ENCODE peak calls at places on chromosome 19, in ten cellular contexts. O is dermis microvascular lymphatic vessel endothelial cell; P is stimulated activated CD4-positive, alpha-beta T cell treated with anti-CD3 and anti-CD28 coated beads, Interleukin-2, amount 100 ng/mL, for 4 hours; I is AG04450; U is prostate gland; G is progenitor cell of endocrine pancreas; A is esophagus muscularis mucosa; B is stimulated activated CD8-positive, alpha-beta memory T cell treated with anti-CD3 and anti-CD28 coated beads, Interleukin-2, amount 100 ng/mL, for 1 hour; F is pancreas; K is glutamatergic neuron. E is an unnamed sample.

GRCh38 chr19:50777830-50778303 is 7.6 kb downstream of the GPR32 start:
- DNase-seq in I (no peak), B (no peak), G (no peak), F (no peak), A (no peak), P (no peak), K (peak), U (no peak), O (no peak), E (no peak)

GRCh38 chr19:13621413-13621812 is 115.1 kb upstream of the CACNA1A start:
- DNase-seq in O (peak), B (no peak), F (no peak), A (no peak), G (no peak), I (peak), P (peak), K (no peak), U (no peak), E (no peak)

GRCh38 chr19:14674764-14675163 is at the start of gene ADGRE3:
- DNase-seq in K (no peak), B (no peak), O (no peak), F (no peak), P (no peak), A (no peak), G (no peak), U (no peak), I (no peak), E (no peak)

GRCh38 chr19:6161271-6161850 is 25.9 kb downstream of the ACSBG2 start:
- DNase-seq in P (peak), I (no peak), F (no peak), K (no peak), B (peak), U (no peak), G (no peak), A (no peak), O (peak), E (peak)

GRCh38 chr19:19296953-19297689 is 23.2 kb downstream of the SUGP1 start:
- DNase-seq in B (no peak), U (no peak), A (no peak), F (no peak), K (no peak), I (no peak), P (no peak), G (no peak), O (no peak), E (no peak)

GRCh38 chr19:42246869-42247630 is 4.6 kb upstream of the GSK3A start:
- DNase-seq in F (no peak), I (no peak), O (no peak), K (no peak), A (peak), G (no peak), P (no peak), B (no peak), U (no peak), E (no peak)

GRCh38 chr19:35845215-35846037 is 6.9 kb downstream of the NPHS1 start:
- DNase-seq in A (no peak), B (no peak), I (no peak), P (no peak), G (no peak), F (peak), O (no peak), U (no peak), K (peak), E (no peak)

GRCh38 chr19:47381121-47381520 is 32.0 kb downstream of the DHX34 start:
- DNase-seq in F (no peak), A (no peak), P (no peak), O (no peak), I (no peak), K (no peak), G (no peak), B (no peak), U (no peak), E (no peak)

GRCh38 chr19:35692010-35692409 is 12.3 kb upstream of the ZBTB32 start:
- DNase-seq in I (no peak), K (no peak), P (no peak), U (no peak), O (no peak), B (no peak), F (peak), A (no peak), G (no peak), E (no peak)

GRCh38 chr19:45153339-45154063 is 7.3 kb downstream of the NKPD1 start:
- DNase-seq in A (no peak), P (peak), U (no peak), F (peak), G (peak), K (peak), I (no peak), B (no peak), O (peak), E (no peak)

GRCh38 chr19:46615966-46616365 is 8.9 kb downstream of the PTGIR start:
- DNase-seq in U (no peak), P (no peak), A (no peak), F (peak), G (no peak), O (no peak), I (no peak), B (no peak), K (no peak), E (no peak)

E was measured in NCI-H1694 treated with DMSO at 0.1 percent for 48 hours.